ENCODE peak calls at places on chromosomes 12 and 14, in nine cellular contexts. O is effector CD4-positive, alpha-beta T cell; A is thoracic aorta; S is naive B cell; C is HepG2; R is tibial nerve; N is NCI-H1417; F is GM10248; K is ureter. W is an unnamed sample.

GRCh38 chr12:34391771-34392581 is 369.7 kb downstream of the ALG10 start:
- DNase-seq in S (no peak), K (peak; percentile 27), C (no peak), O (peak; percentile 1), N (no peak), A (no peak), F (no peak), R (no peak), W (no peak)

GRCh38 chr14:77603654-77604270 is 12.7 kb downstream of the SPTLC2 start:
- DNase-seq in S (no peak), F (no peak), R (no peak), C (peak; percentile 24), A (no peak), K (no peak), O (no peak), N (no peak), W (no peak)

GRCh38 chr14:68692916-68693771 is 99.7 kb downstream of the ZFP36L1 start:
- DNase-seq in K (no peak), N (no peak), C (no peak), S (no peak), O (no peak), F (no peak), A (no peak), R (no peak), W (no peak)

GRCh38 chr14:69320581-69321365 is 60.8 kb downstream of the GALNT16 start:
- DNase-seq in K (no peak), A (no peak), C (no peak), F (no peak), N (no peak), O (no peak), R (no peak), S (no peak), W (no peak)

GRCh38 chr14:90439874-90440442 is 43.1 kb downstream of the CALM1 start:
- DNase-seq in C (no peak), S (no peak), F (no peak), N (peak; percentile 78), K (no peak), O (no peak), R (no peak), A (no peak), W (no peak)

GRCh38 chr14:60349663-60350365 is 100.8 kb downstream of the PPM1A start:
- DNase-seq in S (peak; percentile 14), F (peak; percentile 54), A (no peak), O (peak; percentile 5), R (no peak), N (peak; percentile 80), K (no peak), C (peak; percentile 21), W (peak; percentile 57)

GRCh38 chr12:131061041-131061806 is 107.5 kb downstream of the ADGRD1 start:
- DNase-seq in S (no peak), C (no peak), R (peak; percentile 4), F (no peak), O (no peak), N (no peak), K (peak; percentile 39), A (no peak), W (no peak)

GRCh38 chr14:76995279-76996035 is 33.1 kb downstream of the IRF2BPL start:
- DNase-seq in C (no peak), F (no peak), N (no peak), A (no peak), S (no peak), K (no peak), O (no peak), R (no peak), W (no peak)

GRCh38 chr14:34098045-34098984 is 147.4 kb upstream of the EGLN3 start:
- DNase-seq in A (no peak), F (peak; percentile 39), K (peak; percentile 54), N (peak; percentile 19), S (no peak), R (peak; percentile 21), O (no peak), C (peak; percentile 68), W (peak; percentile 48)

GRCh38 chr12:11877869-11878780 is 192.6 kb upstream of the BCL2L14 start:
- DNase-seq in O (no peak), C (no peak), R (no peak), N (no peak), S (no peak), F (no peak), A (no peak), K (no peak), W (no peak)

GRCh38 chr12:15700595-15700994 is 88.6 kb downstream of the EPS8 start:
- DNase-seq in K (no peak), S (no peak), A (no peak), N (no peak), R (no peak), O (no peak), F (peak; percentile 15), C (no peak), W (peak; percentile 19)

GRCh38 chr14:101884537-101885253 is 79.7 kb upstream of the DYNC1H1 start:
- DNase-seq in N (no peak), C (no peak), O (no peak), S (no peak), F (no peak), R (no peak), A (no peak), K (peak; percentile 37), W (no peak)

GRCh38 chr12:57341275-57341990 is 89.4 kb downstream of the R3HDM2 start:
- DNase-seq in A (no peak), R (no peak), C (no peak), K (no peak), F (no peak), S (no peak), O (no peak), N (no peak), W (no peak)

GRCh38 chr14:76917759-76918175 is 91.6 kb downstream of the LRRC74A start:
- DNase-seq in N (peak; percentile 96), R (no peak), O (no peak), F (no peak), A (no peak), K (no peak), C (no peak), S (no peak), W (no peak)

GRCh38 chr14:22630486-22630885 is 13.7 kb downstream of the OR6J1 start:
- DNase-seq in R (no peak), N (no peak), S (no peak), O (no peak), K (no peak), A (no peak), F (no peak), C (no peak), W (no peak)

GRCh38 chr14:105065280-105066228 is at the start of gene GPR132:
- DNase-seq in K (no peak), O (peak; percentile 90), S (peak; percentile 95), R (no peak), A (no peak), N (no peak), F (peak; percentile 91), C (no peak), W (peak; percentile 92)

GRCh38 chr14:61765225-61765943 is 3.2 kb downstream of the SNAPC1 start:
- DNase-seq in A (no peak), C (no peak), R (no peak), F (no peak), S (no peak), K (no peak), N (no peak), O (no peak), W (no peak)

GRCh38 chr14:69093551-69094421 is 59.1 kb downstream of the DCAF5 start:
- DNase-seq in S (no peak), A (no peak), C (peak; percentile 97), F (no peak), O (no peak), N (no peak), R (no peak), K (no peak), W (no peak)

GRCh38 chr14:96095581-96096476 is 56.7 kb downstream of the C14orf132 start:
- DNase-seq in F (no peak), N (no peak), K (peak; percentile 70), C (peak; percentile 55), S (no peak), A (no peak), O (no peak), R (no peak), W (no peak)

GRCh38 chr12:6120796-6121473 is 3.5 kb downstream of the VWF start:
- DNase-seq in A (no peak), F (no peak), S (no peak), N (no peak), R (no peak), C (no peak), K (no peak), O (no peak), W (no peak)

GRCh38 chr12:58204086-58204485 is 262.7 kb downstream of the ATP23 start:
- DNase-seq in O (no peak), R (no peak), S (no peak), K (no peak), C (no peak), N (no peak), F (no peak), A (no peak), W (no peak)

GRCh38 chr12:102675672-102676071 is 195.3 kb upstream of the IGF1 start:
- DNase-seq in R (no peak), N (no peak), O (no peak), F (no peak), C (no peak), S (no peak), A (no peak), K (no peak), W (no peak)

GRCh38 chr14:39265741-39266588 is 32.2 kb downstream of the MIA2 start:
- DNase-seq in O (no peak), N (no peak), F (no peak), R (no peak), K (peak; percentile 63), S (no peak), A (no peak), C (no peak), W (no peak)

GRCh38 chr12:40645361-40645760 is 46.9 kb upstream of the CNTN1 start:
- DNase-seq in R (no peak), A (no peak), K (no peak), C (no peak), F (no peak), O (no peak), N (no peak), S (no peak), W (no peak)

GRCh38 chr12:120361506-120362208 is 7.3 kb downstream of the MSI1 start:
- DNase-seq in C (no peak), K (peak; percentile 55), R (peak; percentile 31), A (no peak), O (no peak), F (peak; percentile 59), S (peak; percentile 15), N (peak; percentile 98), W (peak; percentile 77)

GRCh38 chr12:81963651-81964050 is 204.5 kb upstream of the PPFIA2 start:
- DNase-seq in F (no peak), R (no peak), C (no peak), S (no peak), N (no peak), A (no peak), O (no peak), K (no peak), W (no peak)

GRCh38 chr12:80777587-80777986 is 60.9 kb downstream of the MYF5 start:
- DNase-seq in N (no peak), C (peak; percentile 6), R (no peak), F (no peak), K (no peak), S (no peak), O (no peak), A (no peak), W (no peak)

GRCh38 chr14:30143617-30144016 is 216.0 kb upstream of the PRKD1 start:
- DNase-seq in S (no peak), N (no peak), R (no peak), F (no peak), K (no peak), O (no peak), A (no peak), C (no peak), W (no peak)

GRCh38 chr14:52862652-52863338 is 71.4 kb upstream of the GNPNAT1 start:
- DNase-seq in N (no peak), C (no peak), S (no peak), R (no peak), F (no peak), A (no peak), K (no peak), O (no peak), W (no peak)

GRCh38 chr14:101508196-101508947 is 52.9 kb upstream of the DIO3 start:
- DNase-seq in C (no peak), F (no peak), R (no peak), O (no peak), S (no peak), K (no peak), N (no peak), A (no peak), W (no peak)

GRCh38 chr14:76752744-76753143 is 8.5 kb upstream of the VASH1 start:
- DNase-seq in R (no peak), A (no peak), O (no peak), C (no peak), F (no peak), S (no peak), K (no peak), N (no peak), W (no peak)

W was measured in GM20000.